ENCODE peak calls at places on chromosomes 16 and 17, in six cellular contexts. One of them, this sample, is unnamed. For H3K4me1 and H3K27me3, the result is how much of the 10 kb centered on the place peaks cover.

GRCh38 chr16:57532251-57532625 is 4.1 kb downstream of the CCDC102A start:
- DNase-seq in foreskin keratinocyte: no peak
- DNase-seq in heart right ventricle: no peak
- DNase-seq in PC-3: no peak
- DNase-seq in heart left ventricle: no peak
- DNase-seq in CD4-positive, CD25-positive, alpha-beta regulatory T cell: no peak
- DNase-seq in this sample: no peak

GRCh38 chr16:440627-441026 is 15.2 kb downstream of the RAB11FIP3 start:
- DNase-seq in heart right ventricle: no peak
- DNase-seq in heart left ventricle: no peak
- DNase-seq in CD4-positive, CD25-positive, alpha-beta regulatory T cell: no peak
- DNase-seq in foreskin keratinocyte: no peak
- DNase-seq in PC-3: no peak
- DNase-seq in this sample: no peak

GRCh38 chr17:28518132-28518531 is 12.0 kb downstream of the FOXN1 start:
- DNase-seq in CD4-positive, CD25-positive, alpha-beta regulatory T cell: no peak
- DNase-seq in heart right ventricle: no peak
- DNase-seq in heart left ventricle: no peak
- DNase-seq in foreskin keratinocyte: no peak
- DNase-seq in PC-3: no peak
- DNase-seq in this sample: no peak

GRCh38 chr16:16075463-16076399 is 126.3 kb downstream of the ABCC1 start:
- DNase-seq in foreskin keratinocyte: no peak
- DNase-seq in heart left ventricle: peak
- DNase-seq in heart right ventricle: peak
- DNase-seq in PC-3: no peak
- DNase-seq in CD4-positive, CD25-positive, alpha-beta regulatory T cell: no peak
- DNase-seq in this sample: peak

GRCh38 chr17:77613627-77614026 is 344.9 kb upstream of the TNRC6C start:
- DNase-seq in CD4-positive, CD25-positive, alpha-beta regulatory T cell: no peak
- DNase-seq in heart left ventricle: no peak
- DNase-seq in foreskin keratinocyte: no peak
- DNase-seq in heart right ventricle: no peak
- DNase-seq in PC-3: no peak
- DNase-seq in this sample: no peak

GRCh38 chr17:82257473-82257872 is 16.0 kb downstream of the CSNK1D start:
- DNase-seq in heart right ventricle: peak
- DNase-seq in foreskin keratinocyte: peak
- DNase-seq in CD4-positive, CD25-positive, alpha-beta regulatory T cell: peak
- DNase-seq in PC-3: no peak
- DNase-seq in heart left ventricle: no peak
- DNase-seq in this sample: peak

GRCh38 chr16:58027341-58028167 is 2.0 kb downstream of the MMP15 start:
- DNase-seq in foreskin keratinocyte: peak
- DNase-seq in PC-3: peak
- DNase-seq in CD4-positive, CD25-positive, alpha-beta regulatory T cell: peak
- DNase-seq in heart right ventricle: peak
- DNase-seq in heart left ventricle: peak
- DNase-seq in this sample: peak

GRCh38 chr17:41065829-41066624 is at the start of gene KRTAP2-4:
- DNase-seq in CD4-positive, CD25-positive, alpha-beta regulatory T cell: no peak
- DNase-seq in PC-3: peak
- DNase-seq in foreskin keratinocyte: peak
- DNase-seq in heart left ventricle: no peak
- DNase-seq in heart right ventricle: no peak
- DNase-seq in this sample: no peak

GRCh38 chr16:56789360-56789759 is 59.4 kb downstream of the NUP93 start:
- DNase-seq in foreskin keratinocyte: peak
- DNase-seq in heart left ventricle: peak
- DNase-seq in heart right ventricle: peak
- DNase-seq in CD4-positive, CD25-positive, alpha-beta regulatory T cell: peak
- DNase-seq in PC-3: peak
- DNase-seq in this sample: peak

GRCh38 chr16:74771656-74772315 is 2.8 kb downstream of the FA2H start:
- DNase-seq in CD4-positive, CD25-positive, alpha-beta regulatory T cell: no peak
- DNase-seq in heart left ventricle: no peak
- DNase-seq in foreskin keratinocyte: no peak
- DNase-seq in PC-3: no peak
- DNase-seq in heart right ventricle: no peak
- DNase-seq in this sample: no peak

GRCh38 chr17:37824534-37825485 is 80.0 kb upstream of the HNF1B start:
- DNase-seq in foreskin keratinocyte: peak
- DNase-seq in heart right ventricle: no peak
- DNase-seq in PC-3: peak
- DNase-seq in CD4-positive, CD25-positive, alpha-beta regulatory T cell: no peak
- DNase-seq in heart left ventricle: no peak
- DNase-seq in this sample: no peak

GRCh38 chr17:82593590-82594087 is 54.6 kb downstream of the WDR45B start:
- DNase-seq in foreskin keratinocyte: no peak
- DNase-seq in CD4-positive, CD25-positive, alpha-beta regulatory T cell: no peak
- DNase-seq in heart right ventricle: no peak
- DNase-seq in PC-3: no peak
- DNase-seq in heart left ventricle: peak
- DNase-seq in this sample: peak

GRCh38 chr16:11242658-11243057 is 13.3 kb downstream of the SOCS1 start:
- DNase-seq in CD4-positive, CD25-positive, alpha-beta regulatory T cell: no peak
- DNase-seq in heart left ventricle: no peak
- DNase-seq in foreskin keratinocyte: no peak
- DNase-seq in heart right ventricle: no peak
- DNase-seq in PC-3: no peak
- DNase-seq in this sample: no peak

GRCh38 chr16:11241480-11242204 is 14.4 kb downstream of the SOCS1 start:
- DNase-seq in heart right ventricle: no peak
- DNase-seq in foreskin keratinocyte: no peak
- DNase-seq in CD4-positive, CD25-positive, alpha-beta regulatory T cell: no peak
- DNase-seq in PC-3: no peak
- DNase-seq in heart left ventricle: no peak
- DNase-seq in this sample: no peak

GRCh38 chr16:11239644-11240632 is 16.1 kb downstream of the SOCS1 start:
- DNase-seq in heart left ventricle: no peak
- DNase-seq in CD4-positive, CD25-positive, alpha-beta regulatory T cell: no peak
- DNase-seq in PC-3: no peak
- DNase-seq in foreskin keratinocyte: no peak
- DNase-seq in heart right ventricle: no peak
- DNase-seq in this sample: no peak

GRCh38 chr16:11238272-11239202 is 17.5 kb downstream of the SOCS1 start:
- DNase-seq in CD4-positive, CD25-positive, alpha-beta regulatory T cell: no peak
- DNase-seq in heart right ventricle: no peak
- DNase-seq in foreskin keratinocyte: no peak
- DNase-seq in PC-3: no peak
- DNase-seq in heart left ventricle: no peak
- DNase-seq in this sample: no peak

DNA sequence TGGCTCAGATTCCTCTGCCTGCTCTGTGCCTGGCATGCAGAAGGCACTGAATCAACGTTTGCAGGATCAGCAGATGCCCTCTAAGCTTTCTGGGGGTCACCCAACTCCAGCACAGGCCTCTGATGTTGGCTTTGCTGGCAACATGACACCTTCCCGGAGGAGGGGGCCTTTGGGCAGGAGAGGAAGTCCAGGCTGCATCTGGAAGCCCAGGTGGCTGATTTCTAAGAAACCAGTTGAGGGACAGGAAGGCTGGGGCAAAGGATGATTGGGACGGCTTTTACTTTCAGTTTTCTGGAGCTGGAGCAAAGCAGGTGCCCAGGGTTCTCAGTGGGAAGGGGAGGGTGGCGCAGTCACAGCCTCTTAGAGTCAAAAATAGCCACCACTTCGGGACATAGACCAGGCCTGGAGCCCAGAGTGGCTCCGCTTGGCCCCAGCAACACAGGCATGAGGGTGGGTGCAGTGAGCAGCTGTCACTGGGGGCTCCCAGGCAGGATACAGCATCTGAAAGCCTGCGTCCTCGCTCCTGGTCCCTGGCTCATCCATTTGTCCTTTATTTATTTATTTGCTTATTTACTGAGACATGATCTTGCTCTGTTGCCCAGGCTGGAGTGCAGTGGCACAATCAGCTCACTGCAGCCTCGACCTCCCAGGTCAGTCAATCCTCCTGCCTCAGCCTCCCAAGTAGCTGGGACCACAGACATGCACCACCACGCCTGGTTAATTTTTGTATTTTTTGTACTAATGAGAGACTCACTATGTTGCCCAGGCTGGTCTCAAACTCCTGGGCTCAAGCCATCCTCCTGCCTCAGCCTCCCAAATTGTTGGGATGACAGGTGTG is 15.1 kb downstream of the SOCS1 start:
- DNase-seq in foreskin keratinocyte: no peak
- DNase-seq in heart left ventricle: peak
- DNase-seq in PC-3: no peak
- DNase-seq in heart right ventricle: peak
- DNase-seq in CD4-positive, CD25-positive, alpha-beta regulatory T cell: peak
- DNase-seq in this sample: peak
- H3K27ac ChIP-seq in foreskin keratinocyte: no peak
- H3K27ac ChIP-seq in heart left ventricle: peak
- H3K27ac ChIP-seq in PC-3: no peak
- H3K27ac ChIP-seq in heart right ventricle: peak
- H3K27ac ChIP-seq in CD4-positive, CD25-positive, alpha-beta regulatory T cell: no peak
- H3K27ac ChIP-seq in this sample: peak

DNA sequence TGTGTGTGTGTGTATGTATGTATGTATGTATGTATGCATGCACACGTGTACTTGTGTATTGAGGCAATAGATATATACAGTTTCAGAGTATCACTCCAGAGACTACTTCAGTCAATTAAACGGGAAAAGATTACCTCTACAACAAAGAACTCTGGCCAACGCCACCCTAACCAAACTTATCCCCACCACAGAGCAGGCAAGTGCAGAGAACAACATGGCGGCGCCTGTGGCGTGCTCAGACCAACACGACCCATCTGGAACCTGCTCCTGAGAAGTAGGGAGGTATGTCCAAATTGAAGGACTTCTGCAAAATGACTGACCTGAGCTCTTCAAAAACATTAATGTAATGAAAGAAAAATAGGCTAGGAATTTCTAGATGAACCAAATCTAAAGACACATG is 12.4 kb downstream of the USP22 start:
- DNase-seq in heart left ventricle: no peak
- DNase-seq in CD4-positive, CD25-positive, alpha-beta regulatory T cell: no peak
- DNase-seq in PC-3: no peak
- DNase-seq in heart right ventricle: no peak
- DNase-seq in foreskin keratinocyte: no peak
- DNase-seq in this sample: no peak
- H3K4me1 ChIP-seq in heart left ventricle: half or more
- H3K4me1 ChIP-seq in CD4-positive, CD25-positive, alpha-beta regulatory T cell: half or more
- H3K4me1 ChIP-seq in PC-3: under half
- H3K4me1 ChIP-seq in heart right ventricle: half or more
- H3K4me1 ChIP-seq in foreskin keratinocyte: under half
- H3K4me1 ChIP-seq in this sample: under half

DNA sequence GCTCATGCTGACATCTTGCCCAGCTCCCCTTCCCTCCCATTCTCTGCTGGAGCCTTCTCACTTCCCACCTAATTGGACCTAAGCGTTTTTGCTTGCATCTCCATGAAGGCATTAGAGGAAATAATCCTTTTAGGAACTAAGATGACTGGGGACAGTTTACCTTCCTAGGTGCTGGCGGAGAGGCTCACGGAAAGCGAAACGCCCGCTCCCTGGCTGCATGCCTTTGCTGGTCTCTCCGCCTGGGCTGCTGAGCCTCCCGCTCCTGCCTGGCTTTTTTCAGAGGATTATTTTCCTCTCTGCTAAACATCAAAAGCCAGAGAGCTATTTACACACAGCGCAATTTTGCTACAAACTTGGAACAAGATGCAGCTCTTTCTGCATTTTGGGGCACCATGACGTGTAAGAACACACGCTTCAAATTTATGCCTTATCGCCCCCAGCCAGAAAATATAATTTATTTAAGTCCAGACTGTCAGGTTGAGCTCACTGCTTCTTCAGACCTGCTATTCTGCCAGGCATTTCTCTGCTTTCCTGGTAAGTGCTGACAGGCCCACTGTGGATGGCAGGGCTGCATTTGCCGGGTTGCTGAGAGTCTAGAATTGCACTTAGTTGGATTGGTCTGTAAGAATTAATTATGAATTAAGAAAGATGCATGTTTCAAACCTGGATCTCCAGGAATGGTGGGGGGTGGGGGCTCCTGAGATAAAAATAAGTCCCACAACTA is 124.5 kb downstream of the SPACA3 start:
- DNase-seq in PC-3: no peak
- DNase-seq in heart left ventricle: no peak
- DNase-seq in CD4-positive, CD25-positive, alpha-beta regulatory T cell: no peak
- DNase-seq in heart right ventricle: no peak
- DNase-seq in foreskin keratinocyte: no peak
- DNase-seq in this sample: no peak
- H3K27me3 ChIP-seq in PC-3: under half
- H3K27me3 ChIP-seq in heart left ventricle: under half
- H3K27me3 ChIP-seq in CD4-positive, CD25-positive, alpha-beta regulatory T cell: under half
- H3K27me3 ChIP-seq in heart right ventricle: under half
- H3K27me3 ChIP-seq in foreskin keratinocyte: under half
- H3K27me3 ChIP-seq in this sample: under half

DNA sequence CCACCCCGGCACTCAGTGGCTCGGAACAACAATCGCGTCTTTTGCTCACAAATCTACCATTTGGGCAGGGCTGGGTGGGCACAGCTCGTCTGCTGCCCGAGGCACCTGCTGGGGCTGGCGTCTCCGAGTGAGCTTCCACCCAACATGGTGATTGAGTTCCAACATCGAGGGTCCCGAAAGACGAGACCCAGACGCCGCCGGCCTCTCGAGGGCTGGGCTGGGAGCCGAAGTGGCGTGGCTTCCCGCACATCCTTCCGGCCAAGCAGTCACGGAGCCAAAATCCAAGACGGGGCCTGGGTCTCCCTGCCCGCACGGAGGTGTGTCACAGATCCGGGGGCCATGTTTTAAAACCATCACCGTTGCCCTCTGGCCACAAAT is 7.5 kb upstream of the ZFPM1 start:
- DNase-seq in heart right ventricle: no peak
- DNase-seq in foreskin keratinocyte: no peak
- DNase-seq in PC-3: no peak
- DNase-seq in heart left ventricle: no peak
- DNase-seq in CD4-positive, CD25-positive, alpha-beta regulatory T cell: no peak
- DNase-seq in this sample: no peak
- H3K27ac ChIP-seq in heart right ventricle: no peak
- H3K27ac ChIP-seq in foreskin keratinocyte: no peak
- H3K27ac ChIP-seq in PC-3: no peak
- H3K27ac ChIP-seq in heart left ventricle: no peak
- H3K27ac ChIP-seq in CD4-positive, CD25-positive, alpha-beta regulatory T cell: no peak
- H3K27ac ChIP-seq in this sample: no peak

DNA sequence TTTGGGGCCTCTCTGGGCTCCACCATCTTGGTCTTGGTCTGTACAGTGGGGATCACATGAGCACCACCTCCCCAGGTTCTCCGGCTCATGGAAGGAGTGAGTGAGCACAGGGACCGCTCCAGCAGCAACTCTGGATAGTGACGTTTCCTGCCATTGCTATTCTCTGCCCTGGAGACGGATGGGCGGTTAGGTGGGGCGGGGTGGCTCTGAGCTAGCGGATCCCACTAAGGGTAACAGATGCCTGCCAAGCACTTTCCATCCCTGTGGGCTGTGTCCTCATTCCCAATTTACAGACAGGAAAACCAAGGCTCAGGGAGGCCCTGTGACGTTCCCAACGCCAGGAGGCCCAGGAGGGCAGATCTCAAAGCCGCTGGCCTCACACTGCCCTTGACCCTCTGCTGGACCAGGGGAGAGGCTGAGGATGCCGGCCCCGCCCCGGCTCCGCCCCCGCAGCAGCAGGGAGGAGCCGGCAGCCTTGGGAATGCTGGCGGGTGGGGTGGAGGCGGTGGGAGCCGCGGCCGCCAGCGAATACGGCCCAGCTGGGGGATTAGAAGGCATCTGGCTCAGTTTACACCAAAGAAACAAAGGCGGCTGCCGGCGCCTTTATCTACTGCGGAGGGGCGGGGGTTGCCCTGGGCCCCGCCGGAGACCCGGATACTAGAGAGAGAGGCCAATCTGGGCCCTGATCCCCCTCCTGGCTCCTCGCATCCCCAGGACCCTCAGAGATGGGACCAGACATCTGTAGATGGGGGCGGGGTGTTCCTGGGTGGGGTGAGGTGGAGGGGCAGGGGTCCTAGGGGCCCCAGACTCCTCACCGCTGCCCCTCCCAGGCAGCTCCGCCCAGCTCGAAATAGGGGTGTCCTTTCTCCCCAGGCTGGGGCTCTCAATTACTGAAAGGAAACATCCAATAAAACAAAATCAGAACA is 122.3 kb upstream of the CIBAR2 start:
- DNase-seq in PC-3: no peak
- DNase-seq in foreskin keratinocyte: no peak
- DNase-seq in heart right ventricle: peak
- DNase-seq in heart left ventricle: peak
- DNase-seq in CD4-positive, CD25-positive, alpha-beta regulatory T cell: no peak
- DNase-seq in this sample: peak
- H3K4me1 ChIP-seq in PC-3: under half
- H3K4me1 ChIP-seq in foreskin keratinocyte: under half
- H3K4me1 ChIP-seq in heart right ventricle: under half
- H3K4me1 ChIP-seq in heart left ventricle: under half
- H3K4me1 ChIP-seq in CD4-positive, CD25-positive, alpha-beta regulatory T cell: under half
- H3K4me1 ChIP-seq in this sample: under half

This sample was measured in right cardiac atrium.